ENCODE peak calls at places on chromosomes 12 and 14, in five cellular contexts. Y is fibroblast of pulmonary artery; O is left ventricle myocardium inferior; E is OCI-LY7; Z is CD4-positive, alpha-beta T cell. K is an unnamed sample.
A peak's percentile ranks its signal among the peaks of the same experiment; 100 is the strongest.

GRCh38 chr12:76688001-76688400 is 75.9 kb upstream of the ZDHHC17 start:
- DNase-seq in O (no peak), E (no peak), Z (no peak), Y (no peak), K (no peak)

GRCh38 chr12:131494741-131495524 is 216.0 kb upstream of the SFSWAP start:
- DNase-seq in Z (no peak), Y (no peak), E (no peak), O (no peak), K (no peak)

GRCh38 chr14:90820958-90821357 is 4.7 kb upstream of the TTC7B start:
- DNase-seq in O (no peak), Z (peak; percentile 52), Y (no peak), E (no peak), K (no peak)

GRCh38 chr14:56422703-56423213 is 156.8 kb upstream of the TMEM260 start:
- DNase-seq in E (peak; percentile 27), Y (peak; percentile 93), O (peak; percentile 24), Z (no peak), K (peak; percentile 13)

GRCh38 chr14:25108959-25109358 is 59.0 kb upstream of the STXBP6 start:
- DNase-seq in Z (no peak), E (no peak), O (no peak), Y (no peak), K (no peak)

GRCh38 chr14:54050759-54051158 is 94.1 kb upstream of the BMP4 start:
- DNase-seq in E (no peak), Y (no peak), O (no peak), Z (no peak), K (no peak)

GRCh38 chr14:33799705-33800269 is 151.1 kb downstream of the EGLN3 start:
- DNase-seq in O (peak; percentile 16), E (no peak), Z (no peak), Y (peak; percentile 33), K (no peak)

GRCh38 chr12:15899282-15899870 is 11.8 kb upstream of the DERA start:
- DNase-seq in Y (no peak), O (no peak), E (peak; percentile 46), Z (no peak), K (no peak)

GRCh38 chr14:98163285-98163741 is 1108.7 kb downstream of the BCL11B start:
- DNase-seq in O (no peak), Y (no peak), Z (no peak), E (no peak), K (no peak)

GRCh38 chr12:116346222-116346621 is 68.7 kb upstream of the MED13L start:
- DNase-seq in O (no peak), Z (no peak), Y (peak; percentile 26), E (no peak), K (no peak)

GRCh38 chr14:103071544-103072251 is 12.3 kb upstream of the LBHD2 start:
- DNase-seq in Z (no peak), Y (no peak), O (no peak), E (no peak), K (no peak)

GRCh38 chr14:82003418-82003817 is 469.8 kb upstream of the SEL1L start:
- DNase-seq in Z (no peak), E (no peak), Y (no peak), O (no peak), K (no peak)

GRCh38 chr12:78062781-78063180 is 232.1 kb downstream of the NAV3 start:
- DNase-seq in Y (peak; percentile 87), E (no peak), Z (no peak), O (peak; percentile 18), K (no peak)

GRCh38 chr12:130195369-130195768 is 33.1 kb downstream of the FZD10 start:
- DNase-seq in Y (no peak), O (no peak), Z (no peak), E (no peak), K (no peak)

GRCh38 chr12:4518106-4518728 is 20.5 kb upstream of the RAD51AP1 start:
- DNase-seq in E (no peak), O (no peak), Z (no peak), Y (peak; percentile 62), K (no peak)

GRCh38 chr14:55000381-55000780 is 26.5 kb downstream of the WDHD1 start:
- DNase-seq in Z (no peak), Y (peak; percentile 15), E (no peak), O (no peak), K (no peak)

GRCh38 chr12:33609910-33610309 is 170.3 kb upstream of the SYT10 start:
- DNase-seq in O (no peak), Y (no peak), E (no peak), Z (no peak), K (no peak)

DNA sequence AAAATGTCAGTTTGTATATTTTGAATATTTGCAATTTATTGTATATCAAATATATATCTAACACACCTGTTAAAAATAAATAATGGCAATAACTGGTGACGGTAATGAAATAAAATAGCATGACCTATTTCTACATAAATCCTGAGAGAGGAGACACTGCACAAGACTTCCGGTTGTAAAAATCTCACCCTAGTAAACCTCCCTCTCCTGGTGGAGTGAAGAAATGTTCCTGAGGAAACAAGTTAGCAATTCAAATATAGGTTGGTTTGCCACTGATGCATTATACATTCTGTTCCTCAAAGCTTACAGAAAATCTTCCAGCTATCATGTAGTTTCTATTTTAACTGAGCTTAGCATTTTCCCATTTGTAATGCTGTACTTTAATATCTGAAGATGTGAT is 166.2 kb upstream of the SYT10 start:
- DNase-seq in O (no peak), Z (no peak), E (peak; percentile 4), Y (peak; percentile 39), K (peak; percentile 9)
- TF ChIP-seq CTCF in O (peak; percentile 21), Z (no peak), E (peak; percentile 41), Y (peak; percentile 35), K (peak; percentile 36)

GRCh38 chr12:86597431-86597830 is 341.2 kb upstream of the MGAT4C start:
- DNase-seq in Z (no peak), E (no peak), O (no peak), Y (no peak), K (no peak)

GRCh38 chr12:86600664-86601231 is 344.6 kb upstream of the MGAT4C start:
- DNase-seq in O (no peak), E (no peak), Y (no peak), Z (no peak), K (no peak)

DNA sequence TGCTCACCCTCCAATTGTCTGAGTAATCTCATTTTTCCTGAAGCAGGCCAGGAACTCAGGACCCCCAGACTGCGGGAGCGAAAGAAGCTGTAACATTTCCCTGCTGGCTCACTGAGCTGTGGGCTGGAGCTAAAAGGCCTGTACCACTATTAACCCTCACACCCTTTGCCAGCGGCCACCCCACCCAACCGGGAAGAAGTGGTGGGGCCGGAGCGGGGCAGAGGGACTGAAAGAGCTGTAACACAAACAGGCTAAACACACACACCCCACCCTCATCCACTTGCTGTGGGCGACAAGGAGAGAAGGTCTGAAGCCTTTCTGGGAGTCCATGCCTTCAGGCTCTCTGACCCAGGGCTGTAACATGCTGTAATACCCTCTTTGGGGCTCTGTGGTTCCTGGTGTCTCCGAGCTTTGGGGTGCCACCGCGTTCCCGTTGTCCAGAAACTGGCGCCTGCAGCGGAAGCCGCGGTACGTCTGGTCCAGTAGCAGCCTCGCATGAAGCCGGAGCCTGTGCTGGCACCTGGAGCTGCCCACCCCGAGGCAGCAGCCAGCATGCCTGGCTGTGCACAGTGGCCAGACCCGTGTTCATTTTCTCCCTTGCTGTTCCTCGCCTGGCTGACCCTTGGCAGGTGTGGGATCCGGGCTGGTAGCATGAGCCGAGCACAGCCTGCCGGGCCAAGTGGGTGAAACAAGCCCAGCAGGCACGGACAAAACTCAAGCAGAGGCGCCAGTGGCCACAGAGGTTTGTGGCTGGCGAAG is 345.5 kb upstream of the MGAT4C start:
- DNase-seq in O (no peak), Y (no peak), Z (no peak), E (no peak), K (no peak)
- TF ChIP-seq CTCF in O (no peak), Y (no peak), Z (no peak), E (no peak), K (no peak)

DNA sequence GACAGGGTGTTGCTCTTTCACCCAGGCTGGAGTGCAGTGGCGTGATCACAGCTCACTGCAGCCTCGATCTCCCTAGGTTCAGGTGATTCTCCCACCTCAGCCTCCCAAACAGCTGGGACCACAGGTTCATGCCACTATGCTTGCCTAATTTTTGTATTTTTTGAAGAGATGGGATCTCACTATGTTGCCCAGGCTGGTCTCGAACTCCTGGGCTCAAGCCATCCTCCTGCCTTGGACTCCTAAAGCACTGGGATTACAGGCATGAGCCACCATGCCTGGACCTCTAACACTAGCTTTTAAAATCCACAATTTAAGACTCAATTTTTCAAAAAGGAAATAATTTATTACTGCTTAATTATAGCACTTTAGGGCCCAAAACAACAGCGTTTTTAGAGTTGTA is 107.9 kb downstream of the TRAFD1 start:
- DNase-seq in O (no peak), Z (no peak), Y (no peak), E (no peak), K (no peak)
- TF ChIP-seq CTCF in O (no peak), Z (no peak), Y (no peak), E (no peak), K (no peak)

GRCh38 chr14:31510222-31510621 is 22.4 kb upstream of the GPR33 start:
- DNase-seq in Z (no peak), E (peak; percentile 39), O (no peak), Y (peak; percentile 33), K (no peak)
- TF ChIP-seq CTCF in Z (peak; percentile 73), E (peak; percentile 87), O (peak; percentile 68), Y (peak; percentile 41), K (peak; percentile 96)

GRCh38 chr14:23725980-23726746 is 90.0 kb downstream of the DHRS2 start:
- DNase-seq in E (no peak), Y (no peak), Z (no peak), O (no peak), K (no peak)

GRCh38 chr14:23725528-23725927 is 89.4 kb downstream of the DHRS2 start:
- DNase-seq in O (no peak), Z (no peak), Y (no peak), E (no peak), K (no peak)

GRCh38 chr14:23728791-23729190 is 92.6 kb downstream of the DHRS2 start:
- DNase-seq in E (no peak), Y (no peak), O (no peak), Z (no peak), K (no peak)

GRCh38 chr14:23729720-23730387 is 93.7 kb downstream of the DHRS2 start:
- DNase-seq in O (no peak), Z (no peak), Y (no peak), E (no peak), K (no peak)

DNA sequence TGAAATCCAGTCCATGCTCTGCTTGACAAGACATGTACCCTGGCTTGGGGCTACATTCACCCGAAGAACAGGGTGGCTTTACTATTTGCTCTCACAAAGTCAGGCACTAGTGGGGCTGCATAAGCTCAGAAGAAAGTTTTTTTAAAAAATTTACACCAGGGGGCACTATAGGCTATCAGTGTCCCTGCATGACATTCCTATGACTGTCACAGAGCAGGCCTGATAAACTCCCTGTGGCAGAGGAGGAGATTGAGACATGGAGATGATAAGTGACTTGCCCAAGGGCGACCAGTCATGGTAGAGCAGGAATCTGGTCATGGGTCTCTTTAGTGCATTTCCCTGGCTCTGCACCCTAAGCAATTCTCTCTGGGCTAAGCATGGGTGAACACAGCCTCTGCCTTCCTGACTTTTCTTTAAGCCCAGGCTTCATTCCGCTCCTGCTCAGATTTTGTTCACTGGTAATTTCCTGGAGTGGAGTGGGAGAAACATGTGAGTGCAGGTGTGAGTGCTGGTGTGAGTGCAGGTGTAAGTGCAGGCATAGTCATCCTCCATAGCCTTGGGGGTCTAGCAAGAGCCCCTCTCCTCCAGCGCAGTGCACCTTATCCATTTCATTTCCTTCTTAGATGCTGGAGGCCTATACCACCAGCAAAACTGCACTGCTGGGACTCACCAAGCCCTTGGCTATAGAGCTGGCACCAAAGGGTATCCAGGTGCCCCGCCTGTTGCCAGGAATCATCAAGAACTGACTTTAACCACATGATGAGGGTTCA is 91.6 kb downstream of the DHRS2 start:
- DNase-seq in O (no peak), E (peak; percentile 43), Z (no peak), Y (peak; percentile 42), K (no peak)
- TF ChIP-seq CTCF in O (peak; percentile 48), E (peak; percentile 71), Z (no peak), Y (peak; percentile 14), K (peak; percentile 52)

GRCh38 chr12:96500686-96501085 is 11.3 kb downstream of the CFAP54 start:
- DNase-seq in O (no peak), Y (peak; percentile 61), E (peak; percentile 34), Z (no peak), K (no peak)
- TF ChIP-seq CTCF in O (peak; percentile 32), Y (peak; percentile 25), E (peak; percentile 74), Z (no peak), K (no peak)